ENCODE peak calls at places on chromosomes 1 and 21, in six cellular contexts. Q, B, M, D, R and F are unnamed samples.

GRCh38 chr21:35048183-35048601 is 910 bp downstream of the RUNX1 start:
- DNase-seq in M (peak), B (peak), Q (no peak), D (no peak), R (no peak), F (no peak)

GRCh38 chr1:61605607-61606321 is 119.2 kb downstream of the TM2D1 start:
- DNase-seq in M (no peak), R (no peak), B (no peak), D (no peak), Q (no peak), F (no peak)

GRCh38 chr1:98387701-98388100 is 273.8 kb upstream of the SNX7 start:
- DNase-seq in Q (no peak), D (no peak), R (no peak), M (no peak), B (no peak), F (no peak)

GRCh38 chr1:28751315-28752056 is 14.7 kb downstream of the YTHDF2 start:
- DNase-seq in D (peak), Q (no peak), M (no peak), B (no peak), R (no peak), F (no peak)

GRCh38 chr1:27632387-27633297 is 2.3 kb downstream of the FGR start:
- DNase-seq in D (peak), M (no peak), Q (no peak), B (no peak), R (no peak), F (no peak)

GRCh38 chr1:113652773-113653172 is 106.5 kb downstream of the PHTF1 start:
- DNase-seq in B (no peak), R (no peak), Q (peak), M (no peak), D (no peak), F (no peak)

GRCh38 chr1:237255071-237255470 is 213.1 kb downstream of the RYR2 start:
- DNase-seq in B (no peak), Q (no peak), R (no peak), M (no peak), D (no peak), F (no peak)

GRCh38 chr1:156677616-156678596 is 699 bp upstream of the NES start:
- DNase-seq in D (peak), R (peak), M (no peak), Q (no peak), B (no peak), F (no peak)

GRCh38 chr21:28550057-28550825 is 442.4 kb downstream of the LTN1 start:
- DNase-seq in D (no peak), B (no peak), R (no peak), Q (no peak), M (no peak), F (no peak)

GRCh38 chr1:1799716-1800115 is 21.4 kb upstream of the NADK start:
- DNase-seq in B (peak), R (no peak), M (no peak), D (no peak), Q (no peak), F (no peak)

GRCh38 chr21:15843766-15844165 is 114.0 kb downstream of the USP25 start:
- DNase-seq in Q (no peak), M (no peak), B (no peak), R (no peak), D (no peak), F (no peak)

GRCh38 chr1:15426492-15427279 is 11.6 kb upstream of the CTRC start:
- DNase-seq in D (peak), R (peak), B (no peak), Q (no peak), M (no peak), F (no peak)

GRCh38 chr1:57421366-57421765 is 2.5 kb downstream of the DAB1 start:
- DNase-seq in M (no peak), R (no peak), B (no peak), D (no peak), Q (no peak), F (no peak)

GRCh38 chr1:18653375-18653774 is 22.7 kb downstream of the PAX7 start:
- DNase-seq in B (no peak), D (peak), Q (no peak), M (no peak), R (no peak), F (no peak)
- H3K4me3 ChIP-seq in B (no peak), D (no peak), Q (no peak), M (peak), R (no peak), F (no peak)

GRCh38 chr1:158126425-158126824 is 54.3 kb upstream of the CD1D start:
- DNase-seq in Q (no peak), D (no peak), M (no peak), R (no peak), B (no peak), F (no peak)
- H3K4me3 ChIP-seq in Q (no peak), D (no peak), M (no peak), R (no peak), B (no peak), F (no peak)

GRCh38 chr1:89563957-89564604 is 39.5 kb downstream of the LRRC8B start:
- DNase-seq in M (no peak), Q (no peak), D (no peak), B (no peak), R (no peak), F (no peak)

GRCh38 chr1:89567797-89568196 is 43.2 kb downstream of the LRRC8B start:
- DNase-seq in Q (no peak), B (no peak), D (no peak), M (no peak), R (no peak), F (no peak)

GRCh38 chr1:89565521-89565920 is 40.9 kb downstream of the LRRC8B start:
- DNase-seq in M (no peak), D (no peak), B (no peak), R (no peak), Q (no peak), F (no peak)

GRCh38 chr1:89566761-89567174 is 42.1 kb downstream of the LRRC8B start:
- DNase-seq in B (peak), D (no peak), M (no peak), Q (no peak), R (peak), F (peak)
- H3K4me3 ChIP-seq in B (peak), D (no peak), M (no peak), Q (no peak), R (no peak), F (no peak)

DNA sequence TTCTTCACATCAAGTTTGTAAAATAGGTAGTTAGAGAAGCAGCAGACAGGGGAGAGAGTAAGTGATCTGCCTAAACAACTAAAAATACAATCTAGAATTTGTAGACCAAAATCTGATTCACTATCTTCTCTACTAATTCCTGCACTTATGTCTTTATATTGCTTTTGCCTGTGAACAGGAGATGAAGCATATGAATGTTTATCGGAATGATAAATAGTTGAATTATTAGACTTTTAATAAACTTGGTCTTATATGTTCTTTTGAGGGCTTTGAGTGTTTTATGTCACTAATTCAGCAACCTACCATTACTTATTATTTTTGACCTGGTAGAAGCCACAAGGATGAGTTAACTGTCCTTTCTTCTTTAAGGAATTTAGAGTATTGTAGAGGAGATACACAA is 2.3 kb downstream of the DESI2 start:
- DNase-seq in B (no peak), Q (no peak), R (no peak), M (no peak), D (no peak), F (no peak)
- H3K4me3 ChIP-seq in B (peak), Q (peak), R (no peak), M (no peak), D (no peak), F (peak)

DNA sequence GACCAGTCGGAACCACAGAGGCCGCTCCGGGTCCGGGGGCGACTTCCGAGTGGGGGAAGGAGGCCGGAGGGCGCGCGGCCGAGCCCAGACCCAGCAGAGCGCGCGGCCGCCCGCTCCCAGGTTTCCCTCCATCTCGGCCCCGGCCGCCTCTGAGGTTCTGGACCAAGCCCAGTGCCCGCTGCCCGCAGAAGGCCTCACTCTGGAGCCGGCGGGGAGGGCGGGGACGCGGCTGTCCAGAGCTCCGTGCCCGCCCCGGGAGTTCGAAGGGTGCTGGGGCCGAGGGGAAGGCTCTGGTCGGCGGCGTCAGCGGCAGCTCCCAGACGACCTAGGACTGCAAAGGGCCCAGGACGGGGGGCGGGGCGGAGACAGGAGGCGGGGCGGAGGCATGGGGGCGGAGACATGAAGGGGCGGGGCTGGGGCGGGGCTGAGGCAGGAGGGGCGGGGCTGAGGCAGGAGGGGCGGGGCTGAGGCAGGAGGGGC is 48.0 kb upstream of the SLC19A1 start:
- DNase-seq in Q (no peak), B (peak), R (peak), M (peak), D (peak), F (no peak)
- H3K4me3 ChIP-seq in Q (no peak), B (no peak), R (peak), M (peak), D (peak), F (peak)

GRCh38 chr1:53731779-53732305 is 7.1 kb downstream of the GLIS1 start:
- DNase-seq in Q (no peak), R (no peak), D (peak), M (no peak), B (no peak), F (no peak)
- H3K4me3 ChIP-seq in Q (no peak), R (no peak), D (peak), M (no peak), B (peak), F (no peak)